ENCODE peak calls at places on chromosome 15, in four cellular contexts. R is K562, N is HCT116, L is SK-N-SH. U is an unnamed sample.

GRCh38 chr15:75349851-75350588 is 3.2 kb downstream of the NEIL1 start:
- DNase-seq in R (no peak), N (no peak), L (no peak), U (no peak)

GRCh38 chr15:74375303-74375693 is 7.9 kb upstream of the CYP11A1 start:
- DNase-seq in R (peak), N (peak), L (peak), U (peak)

GRCh38 chr15:75694241-75695182 is 18.1 kb downstream of the CSPG4 start:
- DNase-seq in R (peak), N (no peak), L (peak), U (no peak)

GRCh38 chr15:33292718-33293307 is 18.0 kb upstream of the RYR3 start:
- DNase-seq in R (peak), N (peak), L (peak), U (peak)

GRCh38 chr15:78192826-78193594 is 41.4 kb downstream of the ACSBG1 start:
- DNase-seq in R (no peak), N (no peak), L (no peak), U (no peak)

GRCh38 chr15:80252281-80252619 is 237 bp upstream of the CTXND1 start:
- DNase-seq in R (no peak), N (no peak), L (no peak), U (no peak)

GRCh38 chr15:81152799-81153198 is 18.7 kb downstream of the CFAP161 start:
- DNase-seq in R (no peak), N (no peak), L (no peak), U (no peak)

GRCh38 chr15:57640935-57641682 is 49.4 kb downstream of the MYZAP start:
- DNase-seq in R (peak), N (no peak), L (peak), U (peak)

GRCh38 chr15:63420333-63420741 is 38.7 kb upstream of the CA12 start:
- DNase-seq in R (peak), N (no peak), L (no peak), U (peak)

GRCh38 chr15:80072285-80072684 is 12.8 kb downstream of the ZFAND6 start:
- DNase-seq in R (peak), N (peak), L (peak), U (peak)

GRCh38 chr15:52114256-52114655 is 1.7 kb upstream of the BCL2L10 start:
- DNase-seq in R (no peak), N (no peak), L (no peak), U (no peak)

GRCh38 chr15:36880226-36880912 is 220.0 kb downstream of the MEIS2 start:
- DNase-seq in R (no peak), N (no peak), L (no peak), U (no peak)

GRCh38 chr15:38335106-38335505 is 82.5 kb downstream of the SPRED1 start:
- DNase-seq in R (no peak), N (no peak), L (no peak), U (no peak)

GRCh38 chr15:46555547-46555946 is 920.7 kb downstream of the SQOR start:
- DNase-seq in R (no peak), N (no peak), L (no peak), U (no peak)

GRCh38 chr15:73593278-73594074 is 39.7 kb downstream of the NPTN start:
- DNase-seq in R (peak), N (no peak), L (peak), U (no peak)

GRCh38 chr15:58309993-58310928 is 121.5 kb upstream of the LIPC start:
- DNase-seq in R (no peak), N (no peak), L (no peak), U (no peak)

GRCh38 chr15:84826369-84826823 is 9.2 kb downstream of the ALPK3 start:
- DNase-seq in R (peak), N (peak), L (no peak), U (peak)

GRCh38 chr15:79896131-79896633 is 632 bp downstream of the MTHFS start:
- DNase-seq in R (no peak), N (no peak), L (no peak), U (no peak)

GRCh38 chr15:72184165-72184811 is 13.3 kb downstream of the GRAMD2A start:
- DNase-seq in R (no peak), N (peak), L (peak), U (peak)
- TF ChIP-seq JUND in R (no peak), N (no peak), L (no peak), U (no peak)

DNA sequence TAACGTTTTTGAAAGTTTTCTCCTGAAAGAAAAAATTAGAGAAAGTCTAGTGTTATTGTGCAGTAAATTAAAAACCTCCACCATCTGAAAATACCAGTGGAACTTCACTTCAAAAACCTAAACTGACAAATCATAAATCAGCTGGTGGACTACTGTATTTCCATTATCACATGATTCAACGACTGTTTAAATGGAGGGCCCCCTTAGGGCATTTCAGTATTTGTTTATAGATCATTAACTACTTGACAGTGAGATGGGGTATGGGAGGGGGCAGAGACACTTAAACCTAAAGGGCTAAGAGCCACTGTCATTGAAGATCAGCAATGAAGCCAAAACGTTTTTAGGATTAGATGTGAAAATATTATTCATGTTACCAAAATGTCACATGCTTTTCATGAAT is 8.8 kb upstream of the C15orf61 start:
- DNase-seq in R (no peak), N (no peak), L (no peak), U (no peak)
- TF ChIP-seq JUND in R (no peak), N (no peak), L (no peak), U (no peak)

GRCh38 chr15:77187751-77188464 is 117.0 kb upstream of the TSPAN3 start:
- DNase-seq in R (no peak), N (no peak), L (no peak), U (no peak)

GRCh38 chr15:77183066-77183465 is 112.2 kb upstream of the TSPAN3 start:
- DNase-seq in R (no peak), N (no peak), L (no peak), U (no peak)

GRCh38 chr15:77185242-77185785 is 114.4 kb upstream of the TSPAN3 start:
- DNase-seq in R (no peak), N (no peak), L (no peak), U (no peak)

GRCh38 chr15:77191230-77191834 is 120.4 kb upstream of the TSPAN3 start:
- DNase-seq in R (no peak), N (no peak), L (no peak), U (no peak)

GRCh38 chr15:77186518-77187095 is 115.7 kb upstream of the TSPAN3 start:
- DNase-seq in R (peak), N (peak), L (peak), U (peak)
- TF ChIP-seq JUND in R (no peak), N (no peak), L (no peak), U (no peak)

GRCh38 chr15:86906406-86906805 is 826.7 kb downstream of the AGBL1 start:
- DNase-seq in R (no peak), N (no peak), L (no peak), U (no peak)

GRCh38 chr15:86903642-86904421 is 824.2 kb downstream of the AGBL1 start:
- DNase-seq in R (no peak), N (no peak), L (no peak), U (no peak)
- TF ChIP-seq JUND in R (no peak), N (no peak), L (no peak), U (no peak)

GRCh38 chr15:68466876-68467275 is 34.9 kb upstream of the ITGA11 start:
- DNase-seq in R (no peak), N (no peak), L (no peak), U (no peak)

GRCh38 chr15:68470981-68471380 is 39.0 kb upstream of the ITGA11 start:
- DNase-seq in R (no peak), N (no peak), L (no peak), U (no peak)

GRCh38 chr15:68471552-68471951 is 39.6 kb upstream of the ITGA11 start:
- DNase-seq in R (no peak), N (no peak), L (no peak), U (no peak)

GRCh38 chr15:68469162-68470048 is 37.4 kb upstream of the ITGA11 start:
- DNase-seq in R (no peak), N (no peak), L (no peak), U (no peak)

GRCh38 chr15:68470049-68470738 is 38.2 kb upstream of the ITGA11 start:
- DNase-seq in R (no peak), N (no peak), L (no peak), U (no peak)
- TF ChIP-seq JUND in R (no peak), N (no peak), L (no peak), U (no peak)

GRCh38 chr15:89106200-89106599 is 17.9 kb downstream of the ABHD2 start:
- DNase-seq in R (no peak), N (no peak), L (no peak), U (no peak)

GRCh38 chr15:89105147-89105546 is 16.9 kb downstream of the ABHD2 start:
- DNase-seq in R (no peak), N (no peak), L (no peak), U (no peak)

GRCh38 chr15:89101302-89102191 is 13.3 kb downstream of the ABHD2 start:
- DNase-seq in R (no peak), N (peak), L (no peak), U (no peak)

GRCh38 chr15:89104172-89104564 is 15.9 kb downstream of the ABHD2 start:
- DNase-seq in R (no peak), N (no peak), L (no peak), U (no peak)

DNA sequence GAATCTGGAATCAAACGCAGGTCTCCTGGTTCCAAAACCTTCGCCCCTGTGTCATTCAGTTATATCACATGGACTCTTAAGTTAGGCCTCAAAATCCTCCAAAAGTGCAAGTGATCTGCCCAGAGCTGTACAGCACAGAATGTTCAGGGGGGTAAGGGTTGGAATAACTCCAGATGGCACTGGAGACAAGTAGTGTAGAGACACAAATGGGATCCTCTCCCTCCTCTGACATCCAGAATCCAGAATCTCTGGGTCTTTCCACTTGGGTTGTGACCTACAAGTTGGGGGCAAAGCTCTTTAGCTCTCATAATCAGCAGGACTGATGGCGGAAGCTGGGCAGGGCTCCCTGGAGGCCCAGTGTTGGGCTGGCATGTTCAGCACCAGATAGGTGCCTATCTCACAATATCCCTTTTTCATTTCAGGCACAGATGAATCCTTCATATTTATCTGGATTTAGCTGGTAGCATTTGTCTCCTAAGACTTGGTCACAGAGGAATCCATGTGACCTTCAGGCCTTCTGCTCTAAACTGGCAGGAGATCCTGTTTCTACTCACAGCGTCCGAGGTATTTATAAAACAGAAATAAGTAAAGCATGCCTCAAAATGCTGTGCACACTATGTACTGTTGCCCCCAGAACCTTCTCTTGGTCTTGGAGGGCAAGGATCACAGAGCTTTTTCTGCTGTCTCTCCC is 15.4 kb downstream of the ABHD2 start:
- DNase-seq in R (no peak), N (no peak), L (no peak), U (no peak)
- TF ChIP-seq JUND in R (no peak), N (no peak), L (no peak), U (no peak)

DNA sequence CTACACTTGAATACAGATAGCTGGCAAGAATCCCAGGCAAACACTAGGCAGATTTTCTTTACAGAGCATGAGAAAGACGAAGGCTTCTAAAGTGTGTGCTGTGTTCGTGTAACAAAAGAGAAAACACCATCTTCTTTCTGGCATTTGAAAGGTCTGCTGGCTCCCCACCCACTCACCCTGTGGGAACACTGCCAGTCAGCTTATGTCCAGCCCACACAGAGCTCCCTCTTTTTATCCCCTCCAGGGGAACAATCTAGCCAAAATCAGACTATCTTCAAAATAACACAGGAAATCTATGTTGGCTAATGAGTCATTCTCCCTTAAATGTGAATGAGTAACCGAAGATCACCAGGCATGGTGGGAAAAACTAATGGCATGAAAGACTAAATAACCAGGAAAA is 45.6 kb upstream of the PAQR5 start:
- DNase-seq in R (no peak), N (peak), L (peak), U (no peak)
- TF ChIP-seq JUND in R (peak), N (peak), L (peak), U (no peak)

DNA sequence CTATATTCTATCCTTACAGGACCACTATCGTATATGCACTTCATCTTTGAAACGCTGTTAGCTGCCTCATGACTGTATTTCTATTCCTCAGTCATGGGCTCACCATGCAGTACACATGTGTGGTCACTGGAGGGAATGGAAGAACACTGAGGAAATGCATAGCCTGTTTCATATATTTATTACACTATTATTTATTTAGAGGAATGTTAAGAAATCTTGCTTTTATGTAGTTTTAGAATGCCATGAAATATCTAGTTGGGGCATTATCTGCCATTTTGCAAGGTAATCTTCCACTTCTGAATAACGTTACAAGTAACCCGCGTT is 155.7 kb downstream of the IGF1R start:
- DNase-seq in R (no peak), N (no peak), L (no peak), U (no peak)
- TF ChIP-seq JUND in R (no peak), N (no peak), L (no peak), U (no peak)

DNA sequence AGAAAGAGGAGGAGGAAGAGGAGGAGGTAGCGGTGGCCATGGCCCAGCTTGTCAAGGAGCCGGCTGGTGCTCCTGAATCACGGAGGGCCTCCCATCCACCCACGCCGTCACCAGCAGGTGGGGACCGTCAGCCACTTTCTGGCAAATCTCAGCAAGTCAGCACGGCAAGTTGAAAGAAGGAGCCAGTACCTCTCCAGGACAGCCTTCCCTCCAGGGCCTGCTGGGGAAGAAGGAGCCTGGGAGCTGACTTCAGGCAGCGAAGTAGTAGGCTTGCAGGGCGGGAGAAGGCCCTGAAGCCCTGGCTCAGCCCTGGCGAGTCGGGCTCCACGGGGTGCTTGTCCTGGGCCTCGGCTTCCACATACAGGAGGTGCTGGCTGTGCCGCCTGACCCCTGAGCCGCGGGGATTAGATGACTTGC is 99.2 kb upstream of the TRPM1 start:
- DNase-seq in R (peak), N (no peak), L (peak), U (no peak)
- TF ChIP-seq JUND in R (no peak), N (no peak), L (no peak), U (no peak)

U was measured in T47D.